ENCODE peak calls at places on chromosome 11, in five cellular contexts. C is stimulated activated CD8-positive, alpha-beta memory T cell treated with anti-CD3 and anti-CD28 coated beads, Interleukin-15, amount 100 ng/mL, for 24 hours; N is psoas muscle; V is immature natural killer cell; A is frontal cortex. P is an unnamed sample.

GRCh38 chr11:132028380-132029240 is 658.2 kb downstream of the NTM start:
- DNase-seq in N (no peak), A (no peak), V (no peak), C (no peak), P (peak)

GRCh38 chr11:2444301-2445106 is at the start of the genes KCNQ1 and TRPM5:
- DNase-seq in A (peak), V (peak), C (peak), N (peak), P (no peak)

GRCh38 chr11:10603721-10604297 is 35.3 kb upstream of the LYVE1 start:
- DNase-seq in C (no peak), N (no peak), A (no peak), V (no peak), P (no peak)

GRCh38 chr11:117490019-117490679 is 162.5 kb downstream of the CEP164 start:
- DNase-seq in C (no peak), A (no peak), V (no peak), N (peak), P (no peak)

GRCh38 chr11:117309310-117309709 is 6.7 kb downstream of the BACE1 start:
- DNase-seq in A (no peak), V (no peak), C (no peak), N (no peak), P (no peak)

GRCh38 chr11:121508449-121508848 is 55.7 kb upstream of the SORL1-AS1 start:
- DNase-seq in A (no peak), C (no peak), N (no peak), V (peak), P (no peak)

GRCh38 chr11:94151903-94152677 is 23.4 kb downstream of the PANX1 start:
- DNase-seq in V (no peak), C (no peak), N (peak), A (no peak), P (peak)

GRCh38 chr11:111913997-111914396 is 1.5 kb downstream of the HSPB2 start:
- DNase-seq in A (no peak), N (peak), V (no peak), C (no peak), P (no peak)

GRCh38 chr11:33040127-33040861 is 922 bp downstream of the TCP11L1 start:
- DNase-seq in N (no peak), C (no peak), A (peak), V (peak), P (no peak)

GRCh38 chr11:128695539-128696221 is 1.8 kb downstream of the FLI1 start:
- DNase-seq in C (no peak), N (no peak), A (peak), V (peak), P (peak)

GRCh38 chr11:122038543-122038942 is 77.5 kb downstream of the BLID start:
- DNase-seq in V (no peak), C (no peak), N (no peak), A (no peak), P (peak)

GRCh38 chr11:124779568-124779967 is 17.5 kb upstream of the ESAM start:
- DNase-seq in C (no peak), V (no peak), N (no peak), A (no peak), P (peak)

P was measured in amniotic epithelial cell.